ENCODE peak calls at places on chromosomes 1 and 21, in six cellular contexts. A, X, C, V, T and O are unnamed samples.
A peak's percentile ranks its signal among the peaks of the same experiment; 100 is the strongest.

GRCh38 chr1:104132386-104132973 is 382.8 kb downstream of the AMY1C start:
- DNase-seq in V (no peak), A (peak; percentile 57), T (peak; percentile 30), X (peak; percentile 7), C (no peak), O (no peak)

GRCh38 chr1:54081306-54082270 is 28.2 kb downstream of the TCEANC2 start:
- DNase-seq in X (peak; percentile 82), A (peak; percentile 28), C (peak; percentile 31), T (peak; percentile 70), V (peak; percentile 80), O (no peak)

GRCh38 chr21:39048064-39048463 is 135.2 kb downstream of the PSMG1 start:
- DNase-seq in V (no peak), T (peak; percentile 43), C (no peak), A (peak; percentile 38), X (peak; percentile 80), O (no peak)

GRCh38 chr1:27099154-27099903 is 55.6 kb downstream of the SLC9A1 start:
- DNase-seq in V (peak; percentile 87), A (no peak), T (peak; percentile 80), C (no peak), X (peak; percentile 84), O (peak; percentile 82)

GRCh38 chr1:55490556-55490955 is 275.4 kb upstream of the USP24 start:
- DNase-seq in C (no peak), X (peak; percentile 27), T (peak; percentile 76), A (no peak), V (no peak), O (no peak)

GRCh38 chr1:213724640-213725536 is 262.9 kb upstream of the PROX1 start:
- DNase-seq in X (peak; percentile 47), V (no peak), T (peak; percentile 33), C (no peak), A (no peak), O (no peak)

GRCh38 chr1:207646891-207647290 is 2.0 kb downstream of the CR1L start:
- DNase-seq in X (no peak), A (no peak), T (no peak), C (no peak), V (no peak), O (no peak)

GRCh38 chr21:46171585-46171984 is 12.7 kb downstream of the SPATC1L start:
- DNase-seq in X (peak; percentile 36), A (no peak), T (no peak), C (no peak), V (no peak), O (peak; percentile 2)

GRCh38 chr1:173479649-173480048 is 2.5 kb downstream of the PRDX6 start:
- DNase-seq in A (no peak), T (no peak), C (no peak), V (no peak), X (peak; percentile 50), O (no peak)

GRCh38 chr1:226223157-226223785 is at the start of gene MIXL1:
- DNase-seq in A (no peak), T (no peak), V (no peak), X (peak; percentile 21), C (no peak), O (no peak)

GRCh38 chr21:14526816-14527689 is 19.1 kb downstream of the SAMSN1 start:
- DNase-seq in X (no peak), C (no peak), T (no peak), A (no peak), V (no peak), O (no peak)

GRCh38 chr1:109493805-109494539 is at the start of gene CYB561D1:
- DNase-seq in T (peak; percentile 81), A (peak; percentile 72), X (peak; percentile 88), V (peak; percentile 95), C (peak; percentile 81), O (peak; percentile 96)

GRCh38 chr1:14682941-14683340 is 84.5 kb downstream of the KAZN start:
- DNase-seq in A (no peak), T (no peak), C (no peak), V (no peak), X (no peak), O (no peak)

GRCh38 chr1:82073659-82074058 is 272.9 kb downstream of the ADGRL2 start:
- DNase-seq in C (no peak), T (no peak), V (no peak), X (no peak), A (no peak), O (no peak)

GRCh38 chr21:15122241-15122640 is 57.4 kb upstream of the NRIP1 start:
- DNase-seq in V (no peak), C (no peak), X (no peak), A (no peak), T (no peak), O (no peak)

GRCh38 chr1:9889411-9889810 is 20.7 kb downstream of the CTNNBIP1 start:
- DNase-seq in A (no peak), X (no peak), V (no peak), C (no peak), T (no peak), O (no peak)

GRCh38 chr1:162561616-162562451 is at the start of gene UAP1:
- DNase-seq in V (no peak), T (peak; percentile 53), C (peak; percentile 10), X (peak; percentile 14), A (no peak), O (no peak)

GRCh38 chr1:25003457-25004190 is 73.5 kb upstream of the RUNX3 start:
- DNase-seq in X (peak; percentile 20), A (no peak), C (no peak), V (no peak), T (peak; percentile 58), O (no peak)

GRCh38 chr1:213474054-213474453 is 423.0 kb downstream of the RPS6KC1 start:
- DNase-seq in C (no peak), T (peak; percentile 30), V (no peak), X (peak; percentile 47), A (peak; percentile 18), O (no peak)

GRCh38 chr1:147892216-147892615 is 10.4 kb upstream of the GJA8 start:
- DNase-seq in T (peak; percentile 27), V (no peak), C (no peak), X (peak; percentile 11), A (no peak), O (no peak)

GRCh38 chr1:155942578-155943141 is 1.2 kb downstream of the RXFP4 start:
- DNase-seq in T (no peak), X (no peak), V (peak; percentile 60), A (no peak), C (no peak), O (no peak)

GRCh38 chr1:203200059-203200553 is 13.6 kb upstream of the CHI3L1 start:
- DNase-seq in T (no peak), V (peak; percentile 65), C (no peak), X (peak; percentile 93), A (no peak), O (no peak)

GRCh38 chr1:41742219-41742618 is 176.5 kb downstream of the HIVEP3 start:
- DNase-seq in C (no peak), X (peak; percentile 51), A (no peak), V (peak; percentile 15), T (peak; percentile 92), O (no peak)

GRCh38 chr1:247096544-247096943 is 7.6 kb downstream of the ZNF669 start:
- DNase-seq in X (no peak), C (no peak), A (no peak), V (no peak), T (no peak), O (no peak)